ENCODE peak calls at places on chromosome 12, in nine cellular contexts. L, F, K, T, G, M, B, N and W are unnamed samples.

GRCh38 chr12:87953257-87953860 is 75.8 kb downstream of the C12orf50 start:
- DNase-seq in G (peak), T (no peak), K (peak), L (no peak), B (peak), F (peak), N (peak), M (no peak), W (peak)

GRCh38 chr12:49957570-49957967 is 4.1 kb upstream of the AQP5 start:
- DNase-seq in L (no peak), T (no peak), B (no peak), K (no peak), M (no peak), N (no peak), G (no peak), F (no peak), W (no peak)

GRCh38 chr12:112347521-112347920 is 34.7 kb downstream of the HECTD4 start:
- DNase-seq in K (no peak), L (no peak), F (no peak), N (no peak), T (no peak), B (peak), M (no peak), G (peak), W (peak)

GRCh38 chr12:52751795-52752194 is 25.4 kb downstream of the KRT76 start:
- DNase-seq in N (no peak), T (no peak), F (no peak), G (no peak), B (no peak), L (no peak), M (no peak), K (no peak), W (no peak)

GRCh38 chr12:54352022-54352531 is 12.2 kb downstream of the GPR84 start:
- DNase-seq in F (peak), M (peak), K (no peak), T (peak), G (no peak), L (no peak), B (no peak), N (peak), W (no peak)

GRCh38 chr12:4108803-4109345 is 164.7 kb upstream of the CCND2 start:
- DNase-seq in T (no peak), B (peak), M (no peak), L (no peak), K (no peak), N (no peak), F (no peak), G (no peak), W (no peak)

GRCh38 chr12:71045781-71046180 is 112.0 kb downstream of the TSPAN8 start:
- DNase-seq in L (no peak), N (no peak), T (no peak), K (peak), F (no peak), B (peak), G (no peak), M (no peak), W (peak)

GRCh38 chr12:113062502-113063395 is 6.2 kb downstream of the DTX1 start:
- DNase-seq in F (no peak), B (no peak), L (peak), G (no peak), K (no peak), N (no peak), M (no peak), T (no peak), W (no peak)

GRCh38 chr12:84336231-84336630 is 576.4 kb downstream of the SLC6A15 start:
- DNase-seq in N (no peak), B (no peak), F (no peak), M (no peak), G (no peak), L (no peak), K (no peak), T (no peak), W (no peak)

GRCh38 chr12:116404913-116405611 is 127.6 kb upstream of the MED13L start:
- DNase-seq in K (no peak), M (no peak), B (no peak), L (no peak), T (no peak), G (no peak), F (no peak), N (no peak), W (no peak)

GRCh38 chr12:6073426-6073825 is 51.0 kb downstream of the VWF start:
- DNase-seq in F (no peak), G (no peak), B (no peak), N (no peak), L (no peak), M (no peak), K (no peak), T (no peak), W (no peak)

GRCh38 chr12:19014243-19014642 is 115.3 kb upstream of the PLEKHA5 start:
- DNase-seq in K (no peak), T (no peak), F (no peak), M (no peak), G (no peak), B (no peak), N (no peak), L (no peak), W (no peak)

GRCh38 chr12:105920161-105920684 is 218.5 kb downstream of the NUAK1 start:
- DNase-seq in M (peak), T (no peak), B (peak), N (no peak), K (no peak), F (no peak), G (no peak), L (no peak), W (no peak)

GRCh38 chr12:85626031-85626781 is 210.0 kb downstream of the RASSF9 start:
- DNase-seq in K (peak), T (no peak), L (no peak), N (no peak), G (no peak), B (peak), F (no peak), M (no peak), W (peak)

GRCh38 chr12:56803750-56804149 is 40.6 kb downstream of the HSD17B6 start:
- DNase-seq in L (no peak), M (no peak), N (no peak), B (peak), F (no peak), G (no peak), T (no peak), K (no peak), W (no peak)

GRCh38 chr12:92696240-92696639 is 6.5 kb upstream of the PLEKHG7 start:
- DNase-seq in T (no peak), M (peak), F (peak), G (no peak), K (no peak), B (peak), L (no peak), N (no peak), W (peak)

GRCh38 chr12:2688381-2688881 is 106.3 kb upstream of the FKBP4 start:
- DNase-seq in N (no peak), B (no peak), L (no peak), M (no peak), T (no peak), K (no peak), G (no peak), F (no peak), W (no peak)

GRCh38 chr12:5096241-5096880 is 52.7 kb downstream of the KCNA5 start:
- DNase-seq in G (no peak), L (no peak), B (peak), K (peak), N (no peak), M (no peak), T (no peak), F (no peak), W (no peak)

GRCh38 chr12:89529738-89530137 is 3.9 kb upstream of the POC1B start:
- DNase-seq in T (no peak), L (no peak), M (no peak), F (peak), G (peak), N (peak), K (no peak), B (peak), W (peak)

GRCh38 chr12:69123909-69124638 is 115.3 kb upstream of the CPSF6 start:
- DNase-seq in G (no peak), F (no peak), L (no peak), K (no peak), T (no peak), B (no peak), N (no peak), M (no peak), W (no peak)

GRCh38 chr12:5514016-5514415 is 82.1 kb downstream of the NTF3 start:
- DNase-seq in T (no peak), N (no peak), L (no peak), G (no peak), F (no peak), M (no peak), K (no peak), B (no peak), W (no peak)

GRCh38 chr12:131368073-131369071 is 342.5 kb upstream of the SFSWAP start:
- DNase-seq in F (no peak), K (no peak), M (no peak), T (no peak), N (no peak), G (no peak), B (no peak), L (no peak), W (no peak)

GRCh38 chr12:78470354-78471195 is 394.0 kb upstream of the SYT1 start:
- DNase-seq in T (no peak), B (peak), L (no peak), M (no peak), K (peak), F (peak), N (peak), G (peak), W (peak)

GRCh38 chr12:91109148-91109564 is 2.1 kb downstream of the LUM start:
- DNase-seq in G (peak), N (peak), M (peak), F (peak), T (peak), K (peak), B (peak), L (peak), W (peak)

GRCh38 chr12:113601656-113602263 is 130.1 kb upstream of the LHX5 start:
- DNase-seq in L (no peak), F (no peak), B (no peak), N (peak), G (no peak), M (no peak), K (no peak), T (no peak), W (no peak)

GRCh38 chr12:91133871-91134270 is 22.6 kb upstream of the LUM start:
- DNase-seq in F (no peak), L (no peak), N (no peak), M (no peak), T (no peak), G (no peak), B (peak), K (peak), W (peak)

GRCh38 chr12:51866762-51867161 is 18.2 kb upstream of the FIGNL2 start:
- DNase-seq in N (no peak), K (no peak), B (no peak), T (no peak), G (no peak), F (no peak), M (no peak), L (no peak), W (no peak)

GRCh38 chr12:92927055-92927435 is 2.0 kb downstream of the EEA1 start:
- DNase-seq in B (peak), L (no peak), M (no peak), N (peak), T (peak), K (no peak), G (peak), F (no peak), W (peak)

GRCh38 chr12:7439579-7440505 is 4.1 kb downstream of the CD163L1 start:
- DNase-seq in N (peak), F (peak), M (peak), L (no peak), T (peak), B (no peak), G (peak), K (no peak), W (no peak)

GRCh38 chr12:18943200-18943599 is 186.3 kb upstream of the PLEKHA5 start:
- DNase-seq in K (no peak), M (no peak), N (no peak), G (no peak), T (no peak), L (no peak), B (no peak), F (no peak), W (no peak)

GRCh38 chr12:4012073-4012472 is 138.9 kb upstream of the PARP11 start:
- DNase-seq in M (no peak), G (no peak), T (no peak), L (no peak), N (no peak), K (no peak), B (no peak), F (no peak), W (no peak)

GRCh38 chr12:41636658-41637057 is 448.5 kb downstream of the PDZRN4 start:
- DNase-seq in L (no peak), T (no peak), N (no peak), F (no peak), K (no peak), B (no peak), M (no peak), G (no peak), W (no peak)

GRCh38 chr12:107379852-107380567 is 286.7 kb upstream of the CRY1 start:
- DNase-seq in B (no peak), L (no peak), G (no peak), M (no peak), N (no peak), T (no peak), F (peak), K (no peak), W (no peak)

GRCh38 chr12:70876952-70877351 is 43.6 kb downstream of the PTPRR start:
- DNase-seq in B (peak), M (peak), N (no peak), K (peak), L (no peak), F (no peak), T (no peak), G (no peak), W (peak)

GRCh38 chr12:103138538-103138937 is 181.1 kb downstream of the ASCL1 start:
- DNase-seq in B (no peak), T (no peak), M (no peak), G (no peak), N (no peak), F (no peak), K (no peak), L (no peak), W (no peak)

GRCh38 chr12:23204933-23205778 is 580.2 kb downstream of the ETNK1 start:
- DNase-seq in L (no peak), N (peak), G (peak), T (no peak), F (peak), K (peak), M (no peak), B (peak), W (peak)

GRCh38 chr12:10101648-10102220 is 2.9 kb upstream of the CLEC1A start:
- DNase-seq in G (no peak), N (no peak), T (no peak), F (no peak), L (no peak), M (no peak), B (no peak), K (no peak), W (no peak)

GRCh38 chr12:43291516-43291915 is 260.5 kb downstream of the ADAMTS20 start:
- DNase-seq in B (peak), K (no peak), L (no peak), F (no peak), T (no peak), N (no peak), G (no peak), M (no peak), W (peak)